ENCODE peak calls at places on chromosomes 7 and 10, in nine cellular contexts. I is kidney, V is HFF-Myc, X is AG04449, K is nephron progenitor cell, C is heart left ventricle, W is chondrocyte, A is K562, F is GM23338. O is an unnamed sample.

GRCh38 chr7:29883462-29884398 is 77.4 kb downstream of the WIPF3 start:
- DNase-seq in V (no peak), A (no peak), X (no peak), F (peak; percentile 85), C (no peak), W (no peak), K (peak; percentile 41), I (no peak), O (peak; percentile 71)

GRCh38 chr10:98898987-98899386 is 336.7 kb downstream of the HPSE2 start:
- DNase-seq in X (no peak), A (no peak), F (no peak), W (no peak), C (no peak), V (no peak), I (no peak), K (no peak), O (no peak)

GRCh38 chr7:100808354-100808875 is 18.9 kb downstream of the EPHB4 start:
- DNase-seq in K (no peak), W (no peak), C (no peak), A (no peak), X (no peak), V (no peak), F (no peak), I (no peak), O (no peak)

GRCh38 chr10:3422282-3422681 is 249.7 kb upstream of the PITRM1 start:
- DNase-seq in I (no peak), A (no peak), C (no peak), F (no peak), K (no peak), X (no peak), W (no peak), V (no peak), O (no peak)

GRCh38 chr7:78018541-78019456 is 220.2 kb downstream of the PHTF2 start:
- DNase-seq in C (peak; percentile 64), X (no peak), F (peak; percentile 37), W (no peak), V (no peak), K (peak; percentile 17), A (no peak), I (peak; percentile 74), O (no peak)

GRCh38 chr7:84688671-84689070 is 494.1 kb upstream of the SEMA3A start:
- DNase-seq in V (no peak), C (no peak), X (no peak), A (no peak), K (no peak), W (no peak), I (no peak), F (no peak), O (no peak)

GRCh38 chr10:93091960-93092359 is 18.3 kb downstream of the CYP26A1 start:
- DNase-seq in W (no peak), K (no peak), V (no peak), I (no peak), X (no peak), C (no peak), F (no peak), A (no peak), O (no peak)

GRCh38 chr7:101941481-101942383 is 124.3 kb downstream of the CUX1 start:
- DNase-seq in I (no peak), V (no peak), C (peak; percentile 53), K (no peak), F (no peak), X (no peak), A (no peak), W (no peak), O (no peak)

GRCh38 chr7:38382627-38383026 is 109.2 kb upstream of the TARP start:
- DNase-seq in W (no peak), A (no peak), F (no peak), V (no peak), C (no peak), I (no peak), K (no peak), X (peak; percentile 57), O (no peak)

GRCh38 chr7:1144269-1144771 is 15.7 kb downstream of the ZFAND2A start:
- DNase-seq in V (no peak), F (peak; percentile 14), W (peak; percentile 70), X (no peak), A (no peak), K (no peak), I (peak; percentile 68), C (peak; percentile 68), O (no peak)
- TF ChIP-seq CTCF in V (peak; percentile 16), F (peak; percentile 33), W (peak; percentile 64), X (no peak), A (peak; percentile 35), K (peak; percentile 9), I (no peak), C (peak; percentile 35), O (peak; percentile 45)

DNA sequence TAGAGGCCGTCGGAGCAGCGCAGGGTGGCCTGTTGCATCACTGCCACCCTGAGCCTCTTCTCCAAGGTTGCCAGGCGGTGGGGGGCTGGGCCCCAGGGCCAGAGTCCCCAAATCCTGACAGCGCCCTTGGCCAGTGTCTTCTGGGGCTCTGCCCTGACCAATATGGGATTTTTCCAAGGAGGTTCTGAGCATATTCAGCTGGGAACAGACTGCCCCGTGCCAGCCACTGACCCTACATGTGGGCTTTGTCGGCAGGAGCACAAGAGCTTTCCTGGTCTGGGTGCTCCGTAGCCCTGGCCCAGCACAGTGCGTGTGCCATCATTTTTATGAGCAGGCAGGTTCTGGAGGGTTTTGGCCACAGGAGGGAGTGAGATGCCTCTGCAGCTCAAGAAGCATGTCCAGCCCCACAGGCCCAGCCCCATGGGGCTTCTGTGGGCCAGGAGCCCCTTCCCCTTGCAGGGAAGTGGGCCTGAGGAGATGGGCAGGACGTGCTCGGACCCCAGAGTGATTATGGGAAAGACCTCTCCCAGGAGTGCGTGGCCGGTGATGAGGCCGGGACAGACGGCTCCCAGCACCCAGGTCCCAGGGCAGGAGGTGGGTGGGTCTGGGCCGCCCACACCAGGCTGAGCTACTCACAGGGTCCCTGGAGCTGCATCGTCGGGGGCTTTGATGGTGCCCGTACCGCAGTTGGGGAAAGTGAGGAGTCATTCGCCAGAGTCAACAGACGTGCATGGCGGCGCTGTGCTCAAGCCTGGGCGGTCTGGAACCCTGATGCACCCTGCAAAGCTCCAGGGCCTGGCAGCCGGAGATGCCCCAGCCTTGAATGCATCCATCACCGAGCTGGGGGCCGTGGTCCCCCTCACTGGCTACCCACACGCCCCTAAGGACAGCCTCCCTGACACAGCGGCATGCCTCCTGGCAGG is 66.6 kb downstream of the PWWP2B start:
- DNase-seq in K (peak; percentile 3), C (peak; percentile 38), X (no peak), A (no peak), W (peak; percentile 92), V (no peak), F (no peak), I (peak; percentile 57), O (no peak)
- TF ChIP-seq CTCF in K (no peak), C (peak; percentile 43), X (no peak), A (no peak), W (peak; percentile 57), V (peak; percentile 20), F (peak; percentile 52), I (no peak), O (peak; percentile 29)

GRCh38 chr10:53209941-53210611 is 437.5 kb upstream of the MBL2 start:
- DNase-seq in I (no peak), X (no peak), V (no peak), A (no peak), C (no peak), K (no peak), F (peak; percentile 75), W (no peak), O (no peak)
- TF ChIP-seq CTCF in I (peak; percentile 8), X (no peak), V (no peak), A (no peak), C (no peak), K (peak; percentile 56), F (no peak), W (peak; percentile 82), O (peak; percentile 74)

GRCh38 chr10:23514321-23514720 is 75.4 kb downstream of the OTUD1 start:
- DNase-seq in K (no peak), W (no peak), V (no peak), A (no peak), F (no peak), C (no peak), I (no peak), X (no peak), O (no peak)
- TF ChIP-seq CTCF in K (no peak), W (no peak), V (no peak), A (no peak), F (no peak), C (no peak), I (no peak), X (no peak), O (no peak)

GRCh38 chr7:132825932-132826480 is 249.7 kb upstream of the PLXNA4 start:
- DNase-seq in W (no peak), V (no peak), I (no peak), A (no peak), X (no peak), C (no peak), K (no peak), F (no peak), O (no peak)

GRCh38 chr7:132828502-132828901 is 252.2 kb upstream of the PLXNA4 start:
- DNase-seq in C (no peak), V (no peak), I (no peak), F (no peak), K (no peak), A (no peak), W (no peak), X (no peak), O (no peak)

GRCh38 chr7:132836746-132837145 is 245.1 kb downstream of the CHCHD3 start:
- DNase-seq in I (no peak), W (no peak), F (no peak), X (no peak), A (peak; percentile 23), C (no peak), K (no peak), V (peak; percentile 6), O (no peak)

GRCh38 chr7:132825222-132825621 is 249.0 kb upstream of the PLXNA4 start:
- DNase-seq in C (no peak), X (no peak), A (no peak), F (no peak), W (no peak), K (no peak), V (no peak), I (no peak), O (no peak)

DNA sequence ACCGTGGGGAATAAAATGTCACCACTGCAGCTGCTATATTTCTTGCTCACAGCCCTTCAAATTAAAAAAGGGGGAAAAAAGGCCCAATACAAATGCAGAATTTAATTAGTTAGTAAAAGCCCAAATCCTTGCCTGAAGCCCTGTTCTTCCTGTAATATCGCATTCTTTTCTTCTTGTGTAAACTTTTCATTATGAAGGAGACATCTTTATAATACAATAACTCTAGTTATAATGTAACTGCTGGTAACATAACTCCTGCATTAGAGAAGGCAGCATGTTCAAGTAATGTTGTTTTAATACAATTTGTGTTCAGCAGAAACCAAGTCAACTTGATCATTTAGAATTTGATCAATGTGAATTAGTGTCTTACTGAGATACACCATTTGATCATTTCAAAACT is 250.9 kb downstream of the CHCHD3 start:
- DNase-seq in F (no peak), A (no peak), C (no peak), W (no peak), I (no peak), K (no peak), X (no peak), V (no peak), O (no peak)
- TF ChIP-seq CTCF in F (no peak), A (no peak), C (no peak), W (no peak), I (no peak), K (no peak), X (no peak), V (no peak), O (no peak)

DNA sequence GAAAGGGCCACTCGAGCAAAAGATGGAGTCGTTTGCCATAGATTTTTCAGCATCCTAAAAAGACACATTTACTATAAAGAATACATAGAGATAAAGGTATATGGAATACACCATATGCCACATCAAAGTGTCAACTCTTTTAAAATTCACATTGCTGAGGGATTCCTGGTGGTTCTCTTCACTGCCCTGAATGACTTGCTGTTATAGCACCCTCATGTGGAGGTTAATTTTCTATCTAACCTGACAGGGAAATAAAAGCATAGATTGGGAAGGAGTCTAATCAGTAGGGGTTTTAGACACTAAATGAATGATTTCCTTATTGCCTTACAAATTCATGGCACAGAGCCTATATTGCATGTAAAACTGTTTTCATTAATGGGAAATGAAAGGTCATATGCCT is 25.9 kb downstream of the DNAH11 start:
- DNase-seq in F (peak; percentile 73), A (no peak), K (no peak), X (no peak), C (no peak), W (no peak), V (no peak), I (no peak), O (no peak)
- TF ChIP-seq CTCF in F (peak; percentile 73), A (peak; percentile 20), K (peak; percentile 33), X (no peak), C (peak; percentile 24), W (peak; percentile 60), V (no peak), I (no peak), O (peak; percentile 61)

O was measured in type B pancreatic cell.